ENCODE peak calls at places on chromosome 17, in seven cellular contexts. One of them, this sample, is unnamed.
A peak's percentile ranks its signal among the peaks of the same experiment; 100 is the strongest.

GRCh38 chr17:29037739-29038465 is 5.0 kb upstream of the PIPOX start:
- DNase-seq in lung: no peak
- DNase-seq in body of pancreas: no peak
- DNase-seq in mesothelial cell of epicardium: no peak
- DNase-seq in ascending aorta: no peak
- DNase-seq in pancreas: no peak
- DNase-seq in neural crest cell: no peak
- DNase-seq in this sample: no peak

GRCh38 chr17:4845128-4845527 is 12.0 kb downstream of the MINK1 start:
- DNase-seq in pancreas: no peak
- DNase-seq in lung: no peak
- DNase-seq in body of pancreas: no peak
- DNase-seq in ascending aorta: no peak
- DNase-seq in neural crest cell: no peak
- DNase-seq in mesothelial cell of epicardium: no peak
- DNase-seq in this sample: no peak

GRCh38 chr17:55660171-55660886 is 62.3 kb downstream of the TMEM100 start:
- DNase-seq in ascending aorta: no peak
- DNase-seq in lung: no peak
- DNase-seq in body of pancreas: no peak
- DNase-seq in mesothelial cell of epicardium: no peak
- DNase-seq in pancreas: no peak
- DNase-seq in neural crest cell: no peak
- DNase-seq in this sample: no peak

GRCh38 chr17:53516643-53517042 is 306.1 kb upstream of the KIF2B start:
- DNase-seq in neural crest cell: no peak
- DNase-seq in mesothelial cell of epicardium: no peak
- DNase-seq in body of pancreas: no peak
- DNase-seq in pancreas: no peak
- DNase-seq in ascending aorta: no peak
- DNase-seq in lung: no peak
- DNase-seq in this sample: no peak

GRCh38 chr17:42248351-42249179 is 27.6 kb downstream of the STAT5B start:
- DNase-seq in mesothelial cell of epicardium: no peak
- DNase-seq in pancreas: peak; percentile 88
- DNase-seq in body of pancreas: peak; percentile 75
- DNase-seq in ascending aorta: peak; percentile 91
- DNase-seq in neural crest cell: peak; percentile 8
- DNase-seq in lung: peak; percentile 73
- DNase-seq in this sample: peak; percentile 50

GRCh38 chr17:7835818-7836595 is 2.0 kb downstream of the KDM6B start:
- DNase-seq in pancreas: peak; percentile 82
- DNase-seq in mesothelial cell of epicardium: peak; percentile 68
- DNase-seq in ascending aorta: peak; percentile 83
- DNase-seq in body of pancreas: peak; percentile 85
- DNase-seq in neural crest cell: peak; percentile 50
- DNase-seq in lung: no peak
- DNase-seq in this sample: peak; percentile 65

GRCh38 chr17:37567137-37567927 is 41.9 kb downstream of the SYNRG start:
- DNase-seq in body of pancreas: no peak
- DNase-seq in mesothelial cell of epicardium: no peak
- DNase-seq in lung: no peak
- DNase-seq in ascending aorta: no peak
- DNase-seq in neural crest cell: no peak
- DNase-seq in pancreas: no peak
- DNase-seq in this sample: no peak

GRCh38 chr17:47696717-47697642 is 3.0 kb downstream of the TBKBP1 start:
- DNase-seq in neural crest cell: no peak
- DNase-seq in pancreas: no peak
- DNase-seq in body of pancreas: no peak
- DNase-seq in ascending aorta: no peak
- DNase-seq in mesothelial cell of epicardium: no peak
- DNase-seq in lung: no peak
- DNase-seq in this sample: no peak

GRCh38 chr17:18960803-18961511 is 9.0 kb downstream of the SLC5A10 start:
- DNase-seq in ascending aorta: peak; percentile 84
- DNase-seq in body of pancreas: peak; percentile 87
- DNase-seq in lung: peak; percentile 83
- DNase-seq in neural crest cell: peak; percentile 96
- DNase-seq in pancreas: peak; percentile 72
- DNase-seq in mesothelial cell of epicardium: peak; percentile 88
- DNase-seq in this sample: peak; percentile 94

GRCh38 chr17:16886655-16887322 is 85.1 kb downstream of the TNFRSF13B start:
- DNase-seq in neural crest cell: no peak
- DNase-seq in lung: no peak
- DNase-seq in ascending aorta: peak; percentile 30
- DNase-seq in mesothelial cell of epicardium: no peak
- DNase-seq in body of pancreas: no peak
- DNase-seq in pancreas: no peak
- DNase-seq in this sample: no peak

GRCh38 chr17:69967910-69968411 is 107.1 kb upstream of the KCNJ16 start:
- DNase-seq in body of pancreas: no peak
- DNase-seq in lung: no peak
- DNase-seq in neural crest cell: no peak
- DNase-seq in mesothelial cell of epicardium: no peak
- DNase-seq in pancreas: no peak
- DNase-seq in ascending aorta: no peak
- DNase-seq in this sample: no peak

GRCh38 chr17:42362245-42362961 is 25.8 kb downstream of the STAT3 start:
- DNase-seq in ascending aorta: peak; percentile 61
- DNase-seq in lung: no peak
- DNase-seq in body of pancreas: no peak
- DNase-seq in pancreas: no peak
- DNase-seq in mesothelial cell of epicardium: no peak
- DNase-seq in neural crest cell: no peak
- DNase-seq in this sample: no peak

GRCh38 chr17:71735893-71736292 is 384.9 kb upstream of the SOX9 start:
- DNase-seq in neural crest cell: no peak
- DNase-seq in ascending aorta: no peak
- DNase-seq in mesothelial cell of epicardium: no peak
- DNase-seq in pancreas: no peak
- DNase-seq in lung: no peak
- DNase-seq in body of pancreas: no peak
- DNase-seq in this sample: no peak

GRCh38 chr17:2137342-2138098 is 82.6 kb downstream of the HIC1 start:
- DNase-seq in body of pancreas: peak; percentile 20
- DNase-seq in neural crest cell: peak; percentile 20
- DNase-seq in lung: no peak
- DNase-seq in ascending aorta: no peak
- DNase-seq in pancreas: peak; percentile 28
- DNase-seq in mesothelial cell of epicardium: no peak
- DNase-seq in this sample: no peak

GRCh38 chr17:78934681-78935418 is 9.7 kb upstream of the TIMP2 start:
- DNase-seq in pancreas: no peak
- DNase-seq in ascending aorta: no peak
- DNase-seq in lung: no peak
- DNase-seq in neural crest cell: no peak
- DNase-seq in mesothelial cell of epicardium: no peak
- DNase-seq in body of pancreas: no peak
- DNase-seq in this sample: no peak

GRCh38 chr17:78937561-78937960 is 12.4 kb upstream of the TIMP2 start:
- DNase-seq in neural crest cell: no peak
- DNase-seq in ascending aorta: no peak
- DNase-seq in body of pancreas: no peak
- DNase-seq in pancreas: no peak
- DNase-seq in lung: no peak
- DNase-seq in mesothelial cell of epicardium: no peak
- DNase-seq in this sample: no peak

GRCh38 chr17:78935419-78936323 is 10.5 kb upstream of the TIMP2 start:
- DNase-seq in ascending aorta: peak; percentile 92
- DNase-seq in pancreas: peak; percentile 49
- DNase-seq in neural crest cell: no peak
- DNase-seq in body of pancreas: no peak
- DNase-seq in mesothelial cell of epicardium: peak; percentile 62
- DNase-seq in lung: peak; percentile 39
- DNase-seq in this sample: no peak

GRCh38 chr17:78933025-78933958 is 8.1 kb upstream of the TIMP2 start:
- DNase-seq in lung: peak; percentile 43
- DNase-seq in ascending aorta: peak; percentile 93
- DNase-seq in pancreas: peak; percentile 52
- DNase-seq in mesothelial cell of epicardium: no peak
- DNase-seq in neural crest cell: no peak
- DNase-seq in body of pancreas: peak; percentile 40
- DNase-seq in this sample: no peak

GRCh38 chr17:78933959-78934568 is 8.9 kb upstream of the TIMP2 start:
- DNase-seq in pancreas: peak; percentile 98
- DNase-seq in lung: peak; percentile 86
- DNase-seq in body of pancreas: peak; percentile 98
- DNase-seq in neural crest cell: no peak
- DNase-seq in ascending aorta: peak; percentile 99
- DNase-seq in mesothelial cell of epicardium: peak; percentile 77
- DNase-seq in this sample: no peak
- TF ChIP-seq CTCF in pancreas: no peak
- TF ChIP-seq CTCF in lung: no peak
- TF ChIP-seq CTCF in body of pancreas: no peak
- TF ChIP-seq CTCF in neural crest cell: no peak
- TF ChIP-seq CTCF in ascending aorta: no peak
- TF ChIP-seq CTCF in mesothelial cell of epicardium: no peak
- TF ChIP-seq CTCF in this sample: no peak

GRCh38 chr17:32772453-32773025 is 104.4 kb downstream of the MYO1D start:
- DNase-seq in body of pancreas: no peak
- DNase-seq in lung: no peak
- DNase-seq in ascending aorta: no peak
- DNase-seq in neural crest cell: no peak
- DNase-seq in pancreas: no peak
- DNase-seq in mesothelial cell of epicardium: no peak
- DNase-seq in this sample: no peak

GRCh38 chr17:32763855-32764439 is 113.0 kb downstream of the MYO1D start:
- DNase-seq in body of pancreas: no peak
- DNase-seq in neural crest cell: no peak
- DNase-seq in lung: no peak
- DNase-seq in pancreas: no peak
- DNase-seq in mesothelial cell of epicardium: no peak
- DNase-seq in ascending aorta: no peak
- DNase-seq in this sample: no peak

GRCh38 chr17:32771396-32771795 is 105.5 kb downstream of the MYO1D start:
- DNase-seq in pancreas: no peak
- DNase-seq in mesothelial cell of epicardium: no peak
- DNase-seq in ascending aorta: no peak
- DNase-seq in lung: no peak
- DNase-seq in body of pancreas: no peak
- DNase-seq in neural crest cell: no peak
- DNase-seq in this sample: no peak

GRCh38 chr17:32774286-32775084 is 102.4 kb downstream of the MYO1D start:
- DNase-seq in lung: no peak
- DNase-seq in ascending aorta: no peak
- DNase-seq in body of pancreas: no peak
- DNase-seq in neural crest cell: no peak
- DNase-seq in pancreas: no peak
- DNase-seq in mesothelial cell of epicardium: no peak
- DNase-seq in this sample: no peak

GRCh38 chr17:32769846-32770245 is 107.1 kb downstream of the MYO1D start:
- DNase-seq in pancreas: no peak
- DNase-seq in mesothelial cell of epicardium: no peak
- DNase-seq in neural crest cell: no peak
- DNase-seq in ascending aorta: no peak
- DNase-seq in body of pancreas: no peak
- DNase-seq in lung: no peak
- DNase-seq in this sample: no peak
- TF ChIP-seq CTCF in pancreas: no peak
- TF ChIP-seq CTCF in mesothelial cell of epicardium: no peak
- TF ChIP-seq CTCF in neural crest cell: peak; percentile 44
- TF ChIP-seq CTCF in ascending aorta: no peak
- TF ChIP-seq CTCF in body of pancreas: peak; percentile 53
- TF ChIP-seq CTCF in lung: no peak
- TF ChIP-seq CTCF in this sample: no peak

GRCh38 chr17:76540381-76541300 is 797 bp downstream of the PRCD start:
- DNase-seq in ascending aorta: peak; percentile 95
- DNase-seq in lung: peak; percentile 94
- DNase-seq in mesothelial cell of epicardium: peak; percentile 87
- DNase-seq in neural crest cell: peak; percentile 86
- DNase-seq in body of pancreas: peak; percentile 88
- DNase-seq in pancreas: peak; percentile 92
- DNase-seq in this sample: peak; percentile 85
- TF ChIP-seq CTCF in ascending aorta: no peak
- TF ChIP-seq CTCF in lung: no peak
- TF ChIP-seq CTCF in mesothelial cell of epicardium: no peak
- TF ChIP-seq CTCF in neural crest cell: peak; percentile 24
- TF ChIP-seq CTCF in body of pancreas: peak; percentile 20
- TF ChIP-seq CTCF in pancreas: no peak
- TF ChIP-seq CTCF in this sample: no peak

GRCh38 chr17:58277107-58277506 is 3.6 kb downstream of the MPO start:
- DNase-seq in neural crest cell: no peak
- DNase-seq in ascending aorta: no peak
- DNase-seq in lung: no peak
- DNase-seq in mesothelial cell of epicardium: no peak
- DNase-seq in body of pancreas: no peak
- DNase-seq in pancreas: no peak
- DNase-seq in this sample: no peak
- TF ChIP-seq CTCF in neural crest cell: peak; percentile 61
- TF ChIP-seq CTCF in ascending aorta: peak; percentile 25
- TF ChIP-seq CTCF in lung: no peak
- TF ChIP-seq CTCF in mesothelial cell of epicardium: peak; percentile 41
- TF ChIP-seq CTCF in body of pancreas: peak; percentile 30
- TF ChIP-seq CTCF in pancreas: no peak
- TF ChIP-seq CTCF in this sample: peak; percentile 33

DNA sequence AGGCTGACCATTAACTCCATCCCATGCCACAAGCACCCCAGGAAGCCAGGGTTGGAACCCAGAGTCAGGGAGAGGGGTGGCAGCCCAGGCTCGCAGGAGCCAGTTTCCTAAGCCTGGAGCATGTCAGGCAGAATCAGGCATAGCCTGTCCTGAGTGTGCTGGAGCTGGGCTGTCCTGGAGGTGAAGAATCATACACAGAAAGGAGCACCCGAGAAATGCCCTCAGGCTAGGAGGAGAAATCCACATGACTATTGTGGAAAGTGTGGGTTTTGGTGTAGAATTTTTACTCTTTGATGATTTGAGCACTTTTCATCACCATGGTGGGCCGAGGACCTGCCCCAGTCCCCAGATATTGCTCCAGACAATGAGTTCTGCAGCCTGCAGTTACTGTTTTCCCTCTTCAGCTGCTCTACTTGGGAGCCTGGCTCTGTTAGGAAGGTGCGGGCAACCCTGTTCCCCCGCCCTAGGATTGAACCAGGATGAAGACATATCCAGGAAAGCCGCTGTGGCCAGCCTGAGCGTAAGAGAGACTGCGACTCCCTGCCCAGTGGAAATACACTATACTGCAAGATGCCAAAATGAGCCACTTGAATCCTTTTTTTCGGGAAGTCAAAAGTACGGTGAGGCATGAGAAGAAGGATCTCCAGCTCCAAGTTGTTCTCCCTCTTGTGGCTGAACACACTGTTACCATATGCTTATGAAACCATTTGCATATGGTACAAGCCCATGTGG is 29.0 kb upstream of the HEATR6 start:
- DNase-seq in lung: peak; percentile 28
- DNase-seq in pancreas: no peak
- DNase-seq in ascending aorta: no peak
- DNase-seq in body of pancreas: no peak
- DNase-seq in mesothelial cell of epicardium: no peak
- DNase-seq in neural crest cell: no peak
- DNase-seq in this sample: no peak
- TF ChIP-seq CTCF in lung: no peak
- TF ChIP-seq CTCF in pancreas: no peak
- TF ChIP-seq CTCF in ascending aorta: no peak
- TF ChIP-seq CTCF in body of pancreas: no peak
- TF ChIP-seq CTCF in mesothelial cell of epicardium: peak; percentile 16
- TF ChIP-seq CTCF in neural crest cell: peak; percentile 20
- TF ChIP-seq CTCF in this sample: no peak

This sample was measured in endothelial cell.